ENCODE peak calls at places on chromosomes 7 and 10, in ten cellular contexts. One of them, this sample, is unnamed.

GRCh38 chr10:1550291-1550595 is 187.1 kb downstream of the ADARB2 start:
- DNase-seq in Calu3: no peak
- DNase-seq in BJ: no peak
- DNase-seq in cardiac septum: no peak
- DNase-seq in GM12891: no peak
- DNase-seq in activated T-cell treated with anti-CD3 and anti-CD28 coated beads for 4 hours: no peak
- DNase-seq in stimulated activated effector memory CD8-positive, alpha-beta T cell treated with anti-CD3 and anti-CD28 coated beads, Interleukin-12 subunit alpha, Interleukin-12 subunit beta, amount 100 ng/mL, for 72 hours: no peak
- DNase-seq in neuronal stem cell: no peak
- DNase-seq in skeletal muscle cell: no peak
- DNase-seq in prostate gland: no peak
- DNase-seq in this sample: no peak

GRCh38 chr7:121202834-121203233 is 126.0 kb upstream of the WNT16 start:
- DNase-seq in Calu3: no peak
- DNase-seq in BJ: no peak
- DNase-seq in cardiac septum: no peak
- DNase-seq in GM12891: no peak
- DNase-seq in activated T-cell treated with anti-CD3 and anti-CD28 coated beads for 4 hours: no peak
- DNase-seq in stimulated activated effector memory CD8-positive, alpha-beta T cell treated with anti-CD3 and anti-CD28 coated beads, Interleukin-12 subunit alpha, Interleukin-12 subunit beta, amount 100 ng/mL, for 72 hours: no peak
- DNase-seq in neuronal stem cell: no peak
- DNase-seq in skeletal muscle cell: no peak
- DNase-seq in prostate gland: no peak
- DNase-seq in this sample: no peak

GRCh38 chr7:12648704-12649261 is 38.6 kb upstream of the ARL4A start:
- DNase-seq in Calu3: no peak
- DNase-seq in BJ: no peak
- DNase-seq in cardiac septum: no peak
- DNase-seq in GM12891: no peak
- DNase-seq in activated T-cell treated with anti-CD3 and anti-CD28 coated beads for 4 hours: no peak
- DNase-seq in stimulated activated effector memory CD8-positive, alpha-beta T cell treated with anti-CD3 and anti-CD28 coated beads, Interleukin-12 subunit alpha, Interleukin-12 subunit beta, amount 100 ng/mL, for 72 hours: no peak
- DNase-seq in neuronal stem cell: no peak
- DNase-seq in skeletal muscle cell: no peak
- DNase-seq in prostate gland: no peak
- DNase-seq in this sample: no peak

GRCh38 chr10:93478873-93479272 is 3.3 kb downstream of the MYOF start:
- DNase-seq in Calu3: no peak
- DNase-seq in BJ: no peak
- DNase-seq in cardiac septum: no peak
- DNase-seq in GM12891: no peak
- DNase-seq in activated T-cell treated with anti-CD3 and anti-CD28 coated beads for 4 hours: no peak
- DNase-seq in stimulated activated effector memory CD8-positive, alpha-beta T cell treated with anti-CD3 and anti-CD28 coated beads, Interleukin-12 subunit alpha, Interleukin-12 subunit beta, amount 100 ng/mL, for 72 hours: no peak
- DNase-seq in neuronal stem cell: no peak
- DNase-seq in skeletal muscle cell: no peak
- DNase-seq in prostate gland: no peak
- DNase-seq in this sample: no peak

GRCh38 chr7:20241491-20242261 is 24.5 kb upstream of the MACC1 start:
- DNase-seq in Calu3: peak
- DNase-seq in BJ: peak
- DNase-seq in cardiac septum: no peak
- DNase-seq in GM12891: no peak
- DNase-seq in activated T-cell treated with anti-CD3 and anti-CD28 coated beads for 4 hours: no peak
- DNase-seq in stimulated activated effector memory CD8-positive, alpha-beta T cell treated with anti-CD3 and anti-CD28 coated beads, Interleukin-12 subunit alpha, Interleukin-12 subunit beta, amount 100 ng/mL, for 72 hours: no peak
- DNase-seq in neuronal stem cell: no peak
- DNase-seq in skeletal muscle cell: peak
- DNase-seq in prostate gland: peak
- DNase-seq in this sample: no peak

GRCh38 chr7:103636153-103636552 is 190.1 kb upstream of the SLC26A5 start:
- DNase-seq in Calu3: peak
- DNase-seq in BJ: no peak
- DNase-seq in cardiac septum: no peak
- DNase-seq in GM12891: no peak
- DNase-seq in activated T-cell treated with anti-CD3 and anti-CD28 coated beads for 4 hours: no peak
- DNase-seq in stimulated activated effector memory CD8-positive, alpha-beta T cell treated with anti-CD3 and anti-CD28 coated beads, Interleukin-12 subunit alpha, Interleukin-12 subunit beta, amount 100 ng/mL, for 72 hours: no peak
- DNase-seq in neuronal stem cell: peak
- DNase-seq in skeletal muscle cell: no peak
- DNase-seq in prostate gland: no peak
- DNase-seq in this sample: no peak

GRCh38 chr7:117098457-117098856 is 145.2 kb downstream of the ST7 start:
- DNase-seq in Calu3: no peak
- DNase-seq in BJ: peak
- DNase-seq in cardiac septum: no peak
- DNase-seq in GM12891: no peak
- DNase-seq in activated T-cell treated with anti-CD3 and anti-CD28 coated beads for 4 hours: no peak
- DNase-seq in stimulated activated effector memory CD8-positive, alpha-beta T cell treated with anti-CD3 and anti-CD28 coated beads, Interleukin-12 subunit alpha, Interleukin-12 subunit beta, amount 100 ng/mL, for 72 hours: no peak
- DNase-seq in neuronal stem cell: no peak
- DNase-seq in skeletal muscle cell: peak
- DNase-seq in prostate gland: no peak
- DNase-seq in this sample: no peak

GRCh38 chr10:29946953-29947700 is 112.3 kb downstream of the JCAD start:
- DNase-seq in Calu3: peak
- DNase-seq in BJ: peak
- DNase-seq in cardiac septum: no peak
- DNase-seq in GM12891: no peak
- DNase-seq in activated T-cell treated with anti-CD3 and anti-CD28 coated beads for 4 hours: no peak
- DNase-seq in stimulated activated effector memory CD8-positive, alpha-beta T cell treated with anti-CD3 and anti-CD28 coated beads, Interleukin-12 subunit alpha, Interleukin-12 subunit beta, amount 100 ng/mL, for 72 hours: no peak
- DNase-seq in neuronal stem cell: no peak
- DNase-seq in skeletal muscle cell: peak
- DNase-seq in prostate gland: peak
- DNase-seq in this sample: no peak

GRCh38 chr10:29925771-29926345 is 133.5 kb downstream of the JCAD start:
- DNase-seq in Calu3: no peak
- DNase-seq in BJ: no peak
- DNase-seq in cardiac septum: no peak
- DNase-seq in GM12891: no peak
- DNase-seq in activated T-cell treated with anti-CD3 and anti-CD28 coated beads for 4 hours: no peak
- DNase-seq in stimulated activated effector memory CD8-positive, alpha-beta T cell treated with anti-CD3 and anti-CD28 coated beads, Interleukin-12 subunit alpha, Interleukin-12 subunit beta, amount 100 ng/mL, for 72 hours: no peak
- DNase-seq in neuronal stem cell: no peak
- DNase-seq in skeletal muscle cell: no peak
- DNase-seq in prostate gland: no peak
- DNase-seq in this sample: no peak

GRCh38 chr7:155764432-155764798 is 47.8 kb downstream of the SHH start:
- DNase-seq in Calu3: no peak
- DNase-seq in BJ: no peak
- DNase-seq in cardiac septum: no peak
- DNase-seq in GM12891: peak
- DNase-seq in activated T-cell treated with anti-CD3 and anti-CD28 coated beads for 4 hours: no peak
- DNase-seq in stimulated activated effector memory CD8-positive, alpha-beta T cell treated with anti-CD3 and anti-CD28 coated beads, Interleukin-12 subunit alpha, Interleukin-12 subunit beta, amount 100 ng/mL, for 72 hours: peak
- DNase-seq in neuronal stem cell: no peak
- DNase-seq in skeletal muscle cell: no peak
- DNase-seq in prostate gland: no peak
- DNase-seq in this sample: peak

GRCh38 chr10:98326621-98327027 is 58.6 kb upstream of the LOXL4 start:
- DNase-seq in Calu3: no peak
- DNase-seq in BJ: no peak
- DNase-seq in cardiac septum: no peak
- DNase-seq in GM12891: no peak
- DNase-seq in activated T-cell treated with anti-CD3 and anti-CD28 coated beads for 4 hours: no peak
- DNase-seq in stimulated activated effector memory CD8-positive, alpha-beta T cell treated with anti-CD3 and anti-CD28 coated beads, Interleukin-12 subunit alpha, Interleukin-12 subunit beta, amount 100 ng/mL, for 72 hours: no peak
- DNase-seq in neuronal stem cell: no peak
- DNase-seq in skeletal muscle cell: no peak
- DNase-seq in prostate gland: no peak
- DNase-seq in this sample: no peak

GRCh38 chr10:30368065-30368718 is 19.1 kb upstream of the MTPAP start:
- DNase-seq in Calu3: no peak
- DNase-seq in BJ: no peak
- DNase-seq in cardiac septum: no peak
- DNase-seq in GM12891: no peak
- DNase-seq in activated T-cell treated with anti-CD3 and anti-CD28 coated beads for 4 hours: no peak
- DNase-seq in stimulated activated effector memory CD8-positive, alpha-beta T cell treated with anti-CD3 and anti-CD28 coated beads, Interleukin-12 subunit alpha, Interleukin-12 subunit beta, amount 100 ng/mL, for 72 hours: no peak
- DNase-seq in neuronal stem cell: no peak
- DNase-seq in skeletal muscle cell: peak
- DNase-seq in prostate gland: peak
- DNase-seq in this sample: no peak

GRCh38 chr10:84328303-84329093 is at the start of gene CCSER2:
- DNase-seq in Calu3: peak
- DNase-seq in BJ: peak
- DNase-seq in cardiac septum: peak
- DNase-seq in GM12891: peak
- DNase-seq in activated T-cell treated with anti-CD3 and anti-CD28 coated beads for 4 hours: peak
- DNase-seq in stimulated activated effector memory CD8-positive, alpha-beta T cell treated with anti-CD3 and anti-CD28 coated beads, Interleukin-12 subunit alpha, Interleukin-12 subunit beta, amount 100 ng/mL, for 72 hours: peak
- DNase-seq in neuronal stem cell: peak
- DNase-seq in skeletal muscle cell: peak
- DNase-seq in prostate gland: peak
- DNase-seq in this sample: peak

GRCh38 chr7:128311003-128311402 is 32.7 kb downstream of the RBM28 start:
- DNase-seq in Calu3: no peak
- DNase-seq in BJ: no peak
- DNase-seq in cardiac septum: no peak
- DNase-seq in GM12891: no peak
- DNase-seq in activated T-cell treated with anti-CD3 and anti-CD28 coated beads for 4 hours: no peak
- DNase-seq in stimulated activated effector memory CD8-positive, alpha-beta T cell treated with anti-CD3 and anti-CD28 coated beads, Interleukin-12 subunit alpha, Interleukin-12 subunit beta, amount 100 ng/mL, for 72 hours: peak
- DNase-seq in neuronal stem cell: no peak
- DNase-seq in skeletal muscle cell: peak
- DNase-seq in prostate gland: no peak
- DNase-seq in this sample: no peak

GRCh38 chr10:33703897-33704825 is 369.7 kb upstream of the NRP1 start:
- DNase-seq in Calu3: no peak
- DNase-seq in BJ: peak
- DNase-seq in cardiac septum: no peak
- DNase-seq in GM12891: no peak
- DNase-seq in activated T-cell treated with anti-CD3 and anti-CD28 coated beads for 4 hours: no peak
- DNase-seq in stimulated activated effector memory CD8-positive, alpha-beta T cell treated with anti-CD3 and anti-CD28 coated beads, Interleukin-12 subunit alpha, Interleukin-12 subunit beta, amount 100 ng/mL, for 72 hours: no peak
- DNase-seq in neuronal stem cell: no peak
- DNase-seq in skeletal muscle cell: peak
- DNase-seq in prostate gland: no peak
- DNase-seq in this sample: no peak

GRCh38 chr7:78197447-78197846 is 398.9 kb downstream of the PHTF2 start:
- DNase-seq in Calu3: no peak
- DNase-seq in BJ: peak
- DNase-seq in cardiac septum: no peak
- DNase-seq in GM12891: no peak
- DNase-seq in activated T-cell treated with anti-CD3 and anti-CD28 coated beads for 4 hours: no peak
- DNase-seq in stimulated activated effector memory CD8-positive, alpha-beta T cell treated with anti-CD3 and anti-CD28 coated beads, Interleukin-12 subunit alpha, Interleukin-12 subunit beta, amount 100 ng/mL, for 72 hours: no peak
- DNase-seq in neuronal stem cell: no peak
- DNase-seq in skeletal muscle cell: peak
- DNase-seq in prostate gland: no peak
- DNase-seq in this sample: no peak

GRCh38 chr7:34341331-34341730 is 316.7 kb upstream of the NPSR1 start:
- DNase-seq in Calu3: peak
- DNase-seq in BJ: no peak
- DNase-seq in cardiac septum: no peak
- DNase-seq in GM12891: no peak
- DNase-seq in activated T-cell treated with anti-CD3 and anti-CD28 coated beads for 4 hours: no peak
- DNase-seq in stimulated activated effector memory CD8-positive, alpha-beta T cell treated with anti-CD3 and anti-CD28 coated beads, Interleukin-12 subunit alpha, Interleukin-12 subunit beta, amount 100 ng/mL, for 72 hours: no peak
- DNase-seq in neuronal stem cell: no peak
- DNase-seq in skeletal muscle cell: no peak
- DNase-seq in prostate gland: no peak
- DNase-seq in this sample: no peak

GRCh38 chr7:148147438-148147837 is 443.1 kb upstream of the C7orf33 start:
- DNase-seq in Calu3: no peak
- DNase-seq in BJ: no peak
- DNase-seq in cardiac septum: no peak
- DNase-seq in GM12891: no peak
- DNase-seq in activated T-cell treated with anti-CD3 and anti-CD28 coated beads for 4 hours: no peak
- DNase-seq in stimulated activated effector memory CD8-positive, alpha-beta T cell treated with anti-CD3 and anti-CD28 coated beads, Interleukin-12 subunit alpha, Interleukin-12 subunit beta, amount 100 ng/mL, for 72 hours: no peak
- DNase-seq in neuronal stem cell: no peak
- DNase-seq in skeletal muscle cell: no peak
- DNase-seq in prostate gland: no peak
- DNase-seq in this sample: no peak

GRCh38 chr7:127158659-127159058 is 94.1 kb downstream of the GRM8 start:
- DNase-seq in Calu3: no peak
- DNase-seq in BJ: no peak
- DNase-seq in cardiac septum: no peak
- DNase-seq in GM12891: peak
- DNase-seq in activated T-cell treated with anti-CD3 and anti-CD28 coated beads for 4 hours: no peak
- DNase-seq in stimulated activated effector memory CD8-positive, alpha-beta T cell treated with anti-CD3 and anti-CD28 coated beads, Interleukin-12 subunit alpha, Interleukin-12 subunit beta, amount 100 ng/mL, for 72 hours: no peak
- DNase-seq in neuronal stem cell: no peak
- DNase-seq in skeletal muscle cell: no peak
- DNase-seq in prostate gland: no peak
- DNase-seq in this sample: peak

GRCh38 chr7:208128-208673 is 15.8 kb downstream of the FAM20C start:
- DNase-seq in Calu3: no peak
- DNase-seq in BJ: no peak
- DNase-seq in cardiac septum: no peak
- DNase-seq in GM12891: no peak
- DNase-seq in activated T-cell treated with anti-CD3 and anti-CD28 coated beads for 4 hours: no peak
- DNase-seq in stimulated activated effector memory CD8-positive, alpha-beta T cell treated with anti-CD3 and anti-CD28 coated beads, Interleukin-12 subunit alpha, Interleukin-12 subunit beta, amount 100 ng/mL, for 72 hours: no peak
- DNase-seq in neuronal stem cell: no peak
- DNase-seq in skeletal muscle cell: no peak
- DNase-seq in prostate gland: no peak
- DNase-seq in this sample: no peak

GRCh38 chr10:35271086-35271834 is 65.0 kb upstream of the CCNY start:
- DNase-seq in Calu3: no peak
- DNase-seq in BJ: no peak
- DNase-seq in cardiac septum: no peak
- DNase-seq in GM12891: no peak
- DNase-seq in activated T-cell treated with anti-CD3 and anti-CD28 coated beads for 4 hours: no peak
- DNase-seq in stimulated activated effector memory CD8-positive, alpha-beta T cell treated with anti-CD3 and anti-CD28 coated beads, Interleukin-12 subunit alpha, Interleukin-12 subunit beta, amount 100 ng/mL, for 72 hours: no peak
- DNase-seq in neuronal stem cell: peak
- DNase-seq in skeletal muscle cell: no peak
- DNase-seq in prostate gland: no peak
- DNase-seq in this sample: no peak

GRCh38 chr10:132265878-132266496 is 41.8 kb downstream of the STK32C start:
- DNase-seq in Calu3: no peak
- DNase-seq in BJ: no peak
- DNase-seq in cardiac septum: no peak
- DNase-seq in GM12891: no peak
- DNase-seq in activated T-cell treated with anti-CD3 and anti-CD28 coated beads for 4 hours: no peak
- DNase-seq in stimulated activated effector memory CD8-positive, alpha-beta T cell treated with anti-CD3 and anti-CD28 coated beads, Interleukin-12 subunit alpha, Interleukin-12 subunit beta, amount 100 ng/mL, for 72 hours: no peak
- DNase-seq in neuronal stem cell: no peak
- DNase-seq in skeletal muscle cell: no peak
- DNase-seq in prostate gland: no peak
- DNase-seq in this sample: no peak

GRCh38 chr10:86047588-86047987 is 319.0 kb downstream of the GRID1 start:
- DNase-seq in Calu3: no peak
- DNase-seq in BJ: no peak
- DNase-seq in cardiac septum: no peak
- DNase-seq in GM12891: no peak
- DNase-seq in activated T-cell treated with anti-CD3 and anti-CD28 coated beads for 4 hours: no peak
- DNase-seq in stimulated activated effector memory CD8-positive, alpha-beta T cell treated with anti-CD3 and anti-CD28 coated beads, Interleukin-12 subunit alpha, Interleukin-12 subunit beta, amount 100 ng/mL, for 72 hours: no peak
- DNase-seq in neuronal stem cell: no peak
- DNase-seq in skeletal muscle cell: no peak
- DNase-seq in prostate gland: no peak
- DNase-seq in this sample: no peak

GRCh38 chr7:43750016-43750887 is 8.2 kb upstream of the BLVRA start:
- DNase-seq in Calu3: no peak
- DNase-seq in BJ: no peak
- DNase-seq in cardiac septum: no peak
- DNase-seq in GM12891: no peak
- DNase-seq in activated T-cell treated with anti-CD3 and anti-CD28 coated beads for 4 hours: no peak
- DNase-seq in stimulated activated effector memory CD8-positive, alpha-beta T cell treated with anti-CD3 and anti-CD28 coated beads, Interleukin-12 subunit alpha, Interleukin-12 subunit beta, amount 100 ng/mL, for 72 hours: peak
- DNase-seq in neuronal stem cell: no peak
- DNase-seq in skeletal muscle cell: peak
- DNase-seq in prostate gland: no peak
- DNase-seq in this sample: no peak

GRCh38 chr10:119289227-119289925 is 82.0 kb downstream of the GRK5 start:
- DNase-seq in Calu3: no peak
- DNase-seq in BJ: no peak
- DNase-seq in cardiac septum: no peak
- DNase-seq in GM12891: no peak
- DNase-seq in activated T-cell treated with anti-CD3 and anti-CD28 coated beads for 4 hours: no peak
- DNase-seq in stimulated activated effector memory CD8-positive, alpha-beta T cell treated with anti-CD3 and anti-CD28 coated beads, Interleukin-12 subunit alpha, Interleukin-12 subunit beta, amount 100 ng/mL, for 72 hours: no peak
- DNase-seq in neuronal stem cell: no peak
- DNase-seq in skeletal muscle cell: no peak
- DNase-seq in prostate gland: no peak
- DNase-seq in this sample: no peak

GRCh38 chr10:98433881-98434732 is 12.6 kb downstream of the HPS1 start:
- DNase-seq in Calu3: peak
- DNase-seq in BJ: no peak
- DNase-seq in cardiac septum: no peak
- DNase-seq in GM12891: no peak
- DNase-seq in activated T-cell treated with anti-CD3 and anti-CD28 coated beads for 4 hours: no peak
- DNase-seq in stimulated activated effector memory CD8-positive, alpha-beta T cell treated with anti-CD3 and anti-CD28 coated beads, Interleukin-12 subunit alpha, Interleukin-12 subunit beta, amount 100 ng/mL, for 72 hours: peak
- DNase-seq in neuronal stem cell: no peak
- DNase-seq in skeletal muscle cell: no peak
- DNase-seq in prostate gland: no peak
- DNase-seq in this sample: peak

GRCh38 chr7:45123913-45124312 is 12.4 kb upstream of the TBRG4 start:
- DNase-seq in Calu3: no peak
- DNase-seq in BJ: no peak
- DNase-seq in cardiac septum: no peak
- DNase-seq in GM12891: no peak
- DNase-seq in activated T-cell treated with anti-CD3 and anti-CD28 coated beads for 4 hours: no peak
- DNase-seq in stimulated activated effector memory CD8-positive, alpha-beta T cell treated with anti-CD3 and anti-CD28 coated beads, Interleukin-12 subunit alpha, Interleukin-12 subunit beta, amount 100 ng/mL, for 72 hours: no peak
- DNase-seq in neuronal stem cell: no peak
- DNase-seq in skeletal muscle cell: no peak
- DNase-seq in prostate gland: no peak
- DNase-seq in this sample: no peak

GRCh38 chr7:127541548-127541947 is 43.8 kb downstream of the GCC1 start:
- DNase-seq in Calu3: no peak
- DNase-seq in BJ: no peak
- DNase-seq in cardiac septum: no peak
- DNase-seq in GM12891: no peak
- DNase-seq in activated T-cell treated with anti-CD3 and anti-CD28 coated beads for 4 hours: no peak
- DNase-seq in stimulated activated effector memory CD8-positive, alpha-beta T cell treated with anti-CD3 and anti-CD28 coated beads, Interleukin-12 subunit alpha, Interleukin-12 subunit beta, amount 100 ng/mL, for 72 hours: no peak
- DNase-seq in neuronal stem cell: no peak
- DNase-seq in skeletal muscle cell: no peak
- DNase-seq in prostate gland: no peak
- DNase-seq in this sample: no peak

This sample was measured in GM13976.